ENCODE peak calls at places on chromosomes 16 and 17, in ten cellular contexts. C is B cell, I is neural progenitor cell, H is GM13976, K is heart right ventricle, J is cardiac fibroblast, M is GM23338, B is AG09309, O is fibroblast of lung, V is D721Med. D is an unnamed sample.

GRCh38 chr16:77657016-77657415 is 65.3 kb upstream of the NUDT7 start:
- DNase-seq in J (no peak), K (no peak), O (peak; percentile 52), M (peak; percentile 79), H (no peak), I (peak; percentile 31), B (peak; percentile 7), V (no peak), C (no peak), D (no peak)

GRCh38 chr17:81037783-81038733 is 3.1 kb downstream of the BAIAP2 start:
- DNase-seq in O (no peak), H (no peak), J (peak; percentile 18), M (peak; percentile 57), V (no peak), K (no peak), B (no peak), C (no peak), I (no peak), D (no peak)

GRCh38 chr17:49566668-49567071 is 9.0 kb upstream of the NXPH3 start:
- DNase-seq in J (no peak), K (no peak), H (no peak), I (no peak), C (no peak), V (no peak), B (no peak), M (no peak), O (no peak), D (no peak)

GRCh38 chr17:66405836-66406679 is 103.6 kb downstream of the PRKCA start:
- DNase-seq in M (no peak), I (no peak), V (no peak), O (peak; percentile 54), H (no peak), B (no peak), C (no peak), J (peak; percentile 20), K (no peak), D (no peak)

GRCh38 chr17:57422574-57423164 is 166.3 kb downstream of the MSI2 start:
- DNase-seq in I (no peak), O (peak; percentile 38), J (peak; percentile 37), V (no peak), K (no peak), M (no peak), B (peak; percentile 5), C (peak; percentile 52), H (peak; percentile 50), D (peak; percentile 58)

GRCh38 chr16:89658221-89658879 is 714 bp downstream of the SPATA33 start:
- DNase-seq in C (no peak), M (no peak), K (no peak), H (no peak), J (peak; percentile 14), O (no peak), I (peak; percentile 53), V (no peak), B (no peak), D (no peak)

GRCh38 chr17:30376621-30377452 is 1.9 kb upstream of the CPD start:
- DNase-seq in H (peak; percentile 40), B (peak; percentile 72), J (peak; percentile 95), O (peak; percentile 93), M (no peak), I (no peak), K (no peak), C (no peak), V (no peak), D (no peak)

GRCh38 chr17:50710025-50710424 is 2.3 kb upstream of the ANKRD40 start:
- DNase-seq in B (no peak), I (no peak), C (no peak), H (no peak), M (peak; percentile 44), J (no peak), K (no peak), O (no peak), V (no peak), D (no peak)

GRCh38 chr16:2053897-2054296 is 6.1 kb downstream of the TSC2 start:
- DNase-seq in M (no peak), C (no peak), V (no peak), I (no peak), O (no peak), K (no peak), B (no peak), H (no peak), J (no peak), D (no peak)

GRCh38 chr17:68141050-68141449 is 105.5 kb downstream of the KPNA2 start:
- DNase-seq in M (no peak), B (no peak), H (no peak), O (no peak), C (no peak), I (no peak), V (no peak), J (no peak), K (no peak), D (no peak)
- TF ChIP-seq CTCF in M (no peak), B (no peak), H (no peak), O (no peak), C (no peak), I (no peak), V (no peak), J (no peak), K (no peak), D (no peak)

DNA sequence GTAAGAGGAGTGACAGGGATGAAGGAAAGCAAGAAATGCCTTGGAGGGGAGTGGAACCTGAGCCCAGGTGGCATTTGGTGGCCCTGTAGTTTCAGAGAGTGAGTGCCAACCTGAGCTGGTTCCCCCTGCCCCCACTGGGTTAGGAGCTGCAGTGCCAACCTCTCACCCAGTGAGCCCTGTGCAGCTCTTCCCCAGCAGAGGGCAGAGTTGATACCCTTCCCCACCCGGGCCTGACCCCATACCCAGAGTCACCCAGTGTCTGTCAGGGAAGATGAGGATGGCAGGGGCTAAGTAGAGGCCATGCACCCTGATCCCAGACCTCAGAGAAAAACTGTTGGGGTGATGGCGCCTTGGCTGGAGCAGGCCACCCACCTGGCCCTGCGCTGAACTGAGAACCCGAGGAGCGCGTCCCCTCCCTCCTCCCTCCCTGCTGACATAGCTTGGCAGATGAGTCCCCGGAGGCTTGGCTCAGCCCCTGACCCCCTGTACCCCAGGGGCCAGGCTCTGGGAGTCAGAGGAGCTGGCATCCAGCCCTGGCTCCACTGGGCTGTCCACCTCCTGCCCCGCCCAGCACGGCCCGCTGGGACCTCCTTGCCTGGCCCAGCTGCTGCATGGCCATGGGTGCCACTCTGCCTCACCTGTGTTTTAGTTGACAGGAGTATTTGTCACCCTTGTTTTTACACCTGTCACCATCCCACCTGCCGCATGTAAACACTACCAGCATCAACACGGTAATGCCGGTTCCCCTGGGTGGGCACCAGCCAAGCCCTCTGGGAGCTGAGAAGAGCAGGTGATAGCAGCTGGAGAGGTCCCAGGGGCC is 113.9 kb downstream of the AMFR start:
- DNase-seq in K (no peak), O (no peak), V (no peak), I (no peak), C (no peak), H (no peak), M (peak; percentile 35), B (no peak), J (no peak), D (no peak)
- TF ChIP-seq CTCF in K (peak; percentile 16), O (no peak), V (peak; percentile 31), I (peak; percentile 43), C (no peak), H (no peak), M (peak; percentile 70), B (peak; percentile 6), J (no peak), D (no peak)

GRCh38 chr16:54812229-54812628 is 118.4 kb upstream of the IRX5 start:
- DNase-seq in H (no peak), M (no peak), K (no peak), B (peak; percentile 14), V (no peak), C (no peak), I (no peak), J (peak; percentile 26), O (no peak), D (no peak)
- TF ChIP-seq CTCF in H (no peak), M (peak; percentile 49), K (peak; percentile 35), B (peak; percentile 37), V (peak; percentile 19), C (no peak), I (peak; percentile 26), J (peak; percentile 27), O (no peak), D (no peak)

DNA sequence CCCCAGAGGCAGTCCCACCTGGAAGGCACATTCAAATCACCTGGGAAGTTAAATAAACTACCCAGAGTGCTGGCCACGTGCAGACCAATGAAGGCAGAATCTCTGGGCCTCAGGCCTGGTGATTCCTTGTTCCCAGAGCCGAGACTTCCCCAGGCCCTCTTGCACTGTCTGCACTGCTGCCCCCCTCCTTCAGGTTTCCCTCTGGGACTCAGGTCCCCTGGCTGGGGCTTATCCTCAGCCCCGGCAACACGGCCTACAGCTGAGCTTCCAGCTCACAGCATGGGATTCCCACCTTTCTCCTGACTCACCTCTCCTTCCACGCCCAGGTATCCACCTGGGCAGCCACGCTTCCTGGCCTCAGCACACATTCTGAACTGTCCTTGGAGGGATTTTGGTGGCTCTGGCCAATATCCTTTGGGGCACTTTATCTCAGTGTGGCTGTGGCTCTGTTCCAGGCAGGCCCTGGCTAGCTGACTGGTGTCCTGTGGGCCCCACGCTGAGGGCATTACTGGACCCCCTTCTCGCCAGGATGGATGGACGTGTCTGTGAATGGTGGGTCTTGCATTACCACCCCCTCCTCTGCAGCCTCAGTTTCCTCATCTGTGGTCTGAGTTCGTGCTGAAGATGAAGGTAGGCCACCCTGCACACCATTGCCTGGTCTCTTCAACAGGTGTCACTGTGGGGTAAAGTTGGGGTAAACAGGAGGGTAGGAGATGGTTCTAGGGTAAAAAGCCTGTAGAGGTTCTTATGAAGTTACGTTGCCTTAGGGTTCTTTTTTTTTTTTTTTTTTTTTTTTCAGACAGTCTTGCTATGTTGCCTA is 165.7 kb downstream of the IRF8 start:
- DNase-seq in C (no peak), K (no peak), I (no peak), B (no peak), V (no peak), M (no peak), J (no peak), O (no peak), H (no peak), D (no peak)
- TF ChIP-seq CTCF in C (no peak), K (no peak), I (no peak), B (no peak), V (no peak), M (peak; percentile 22), J (no peak), O (no peak), H (no peak), D (no peak)

DNA sequence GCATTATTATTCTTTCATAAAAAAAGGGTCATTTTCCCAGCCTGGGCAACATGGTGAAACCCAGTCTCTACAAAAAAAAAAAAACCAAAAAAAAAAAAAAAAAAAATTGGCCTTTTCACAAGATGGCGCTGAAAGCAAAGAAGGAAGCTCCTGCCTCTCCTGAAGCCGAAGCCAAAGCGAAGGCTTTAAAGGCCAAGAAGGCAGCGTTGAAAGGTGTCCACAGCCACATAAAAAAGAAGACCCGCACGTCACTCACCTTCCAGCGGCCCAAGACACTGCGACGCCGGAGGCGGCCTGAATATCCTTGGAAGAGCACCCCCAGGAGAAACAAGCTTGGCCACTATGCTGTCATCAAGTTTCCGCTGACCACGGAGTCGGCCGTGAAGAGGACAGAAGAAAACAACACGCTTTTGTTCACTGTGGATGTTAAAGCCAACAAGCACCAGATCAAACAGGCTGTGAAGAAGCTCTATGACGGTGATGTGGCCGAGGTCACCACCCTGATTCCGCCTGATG is 4.9 kb upstream of the PGAP6 start:
- DNase-seq in I (no peak), O (peak; percentile 25), M (no peak), B (no peak), H (no peak), C (no peak), K (no peak), V (no peak), J (peak; percentile 51), D (no peak)
- TF ChIP-seq CTCF in I (peak; percentile 17), O (no peak), M (peak; percentile 42), B (no peak), H (no peak), C (no peak), K (no peak), V (peak; percentile 9), J (no peak), D (no peak)